ENCODE peak calls at places on chromosomes 11 and 22, in five cellular contexts. One of them, this sample, is unnamed.

GRCh38 chr11:69166186-69167115 is 10.7 kb downstream of the SMIM38 start:
- DNase-seq in AG10803: peak
- DNase-seq in T-helper 2 cell: no peak
- DNase-seq in left ventricle myocardium inferior: peak
- DNase-seq in progenitor cell of endocrine pancreas: no peak
- DNase-seq in this sample: peak

GRCh38 chr11:29435421-29435820 is 581.4 kb downstream of the KCNA4 start:
- DNase-seq in left ventricle myocardium inferior: no peak
- DNase-seq in AG10803: no peak
- DNase-seq in T-helper 2 cell: no peak
- DNase-seq in progenitor cell of endocrine pancreas: no peak
- DNase-seq in this sample: no peak

GRCh38 chr11:130636672-130637463 is 188.4 kb downstream of the ADAMTS15 start:
- DNase-seq in progenitor cell of endocrine pancreas: no peak
- DNase-seq in T-helper 2 cell: no peak
- DNase-seq in AG10803: peak
- DNase-seq in left ventricle myocardium inferior: no peak
- DNase-seq in this sample: peak

GRCh38 chr11:134289789-134290188 is 13.6 kb downstream of the GLB1L3 start:
- DNase-seq in T-helper 2 cell: no peak
- DNase-seq in AG10803: no peak
- DNase-seq in left ventricle myocardium inferior: no peak
- DNase-seq in progenitor cell of endocrine pancreas: no peak
- DNase-seq in this sample: no peak

GRCh38 chr11:117316197-117316961 is at the start of gene BACE1:
- DNase-seq in T-helper 2 cell: peak
- DNase-seq in AG10803: peak
- DNase-seq in left ventricle myocardium inferior: peak
- DNase-seq in progenitor cell of endocrine pancreas: peak
- DNase-seq in this sample: peak

GRCh38 chr11:132106336-132106982 is 736.0 kb downstream of the NTM start:
- DNase-seq in left ventricle myocardium inferior: no peak
- DNase-seq in AG10803: no peak
- DNase-seq in T-helper 2 cell: no peak
- DNase-seq in progenitor cell of endocrine pancreas: no peak
- DNase-seq in this sample: no peak

GRCh38 chr11:46541593-46542371 is 52.0 kb downstream of the AMBRA1 start:
- DNase-seq in T-helper 2 cell: no peak
- DNase-seq in left ventricle myocardium inferior: peak
- DNase-seq in progenitor cell of endocrine pancreas: no peak
- DNase-seq in AG10803: no peak
- DNase-seq in this sample: no peak

GRCh38 chr22:37051629-37052385 is at the start of gene KCTD17:
- DNase-seq in left ventricle myocardium inferior: peak
- DNase-seq in progenitor cell of endocrine pancreas: peak
- DNase-seq in T-helper 2 cell: peak
- DNase-seq in AG10803: peak
- DNase-seq in this sample: peak

GRCh38 chr11:113862430-113862829 is 12.9 kb downstream of the USP28 start:
- DNase-seq in T-helper 2 cell: no peak
- DNase-seq in AG10803: peak
- DNase-seq in progenitor cell of endocrine pancreas: no peak
- DNase-seq in left ventricle myocardium inferior: no peak
- DNase-seq in this sample: peak

GRCh38 chr11:14463623-14464022 is 36.0 kb downstream of the COPB1 start:
- DNase-seq in progenitor cell of endocrine pancreas: no peak
- DNase-seq in AG10803: no peak
- DNase-seq in left ventricle myocardium inferior: no peak
- DNase-seq in T-helper 2 cell: no peak
- DNase-seq in this sample: no peak